ENCODE peak calls at places on chromosomes 7 and 10, in eight cellular contexts. H, R, Z, S, M, Y, I and V are unnamed samples.

GRCh38 chr7:96657347-96658010 is 52.2 kb downstream of the SEM1 start:
- DNase-seq in I (no peak), S (no peak), Y (no peak), R (no peak), H (no peak), Z (no peak), M (no peak), V (no peak)

GRCh38 chr10:123665371-123666286 is 526 bp upstream of the GPR26 start:
- DNase-seq in S (no peak), I (no peak), R (no peak), Y (no peak), H (no peak), Z (no peak), M (no peak), V (no peak)

GRCh38 chr7:140358771-140359095 is 39.6 kb downstream of the SLC37A3 start:
- DNase-seq in Z (no peak), M (no peak), R (peak), I (no peak), H (peak), S (no peak), Y (no peak), V (no peak)

GRCh38 chr7:44970521-44971051 is 8.2 kb downstream of the MYO1G start:
- DNase-seq in M (no peak), S (no peak), Z (no peak), I (no peak), R (no peak), H (no peak), Y (no peak), V (no peak)

GRCh38 chr10:86849495-86849894 is 93.1 kb downstream of the BMPR1A start:
- DNase-seq in I (no peak), S (no peak), Z (no peak), Y (no peak), M (no peak), R (no peak), H (no peak), V (no peak)

GRCh38 chr7:87204933-87205332 is 14.6 kb downstream of the TMEM243 start:
- DNase-seq in R (no peak), H (no peak), S (no peak), Z (no peak), I (no peak), M (no peak), Y (no peak), V (no peak)

GRCh38 chr10:17143055-17143690 is 13.6 kb upstream of the CUBN start:
- DNase-seq in M (no peak), Z (no peak), I (no peak), S (no peak), H (no peak), Y (no peak), R (no peak), V (no peak)

GRCh38 chr7:42543953-42544352 is 306.9 kb upstream of the GLI3 start:
- DNase-seq in Z (no peak), I (no peak), R (no peak), S (no peak), H (no peak), M (no peak), Y (no peak), V (no peak)

GRCh38 chr10:28367865-28368541 is 65.1 kb upstream of the MPP7 start:
- DNase-seq in H (no peak), R (peak), Z (peak), S (no peak), Y (peak), M (no peak), I (no peak), V (no peak)